ENCODE peak calls at places on chromosomes 13 and 19, in four cellular contexts. I is mucosa of descending colon, K is cardiac fibroblast, S is bronchial epithelial cell. L is an unnamed sample.

GRCh38 chr19:10044390-10044789 is 31.1 kb downstream of the RDH8 start:
- DNase-seq in I (no peak), K (no peak), S (no peak), L (no peak)

GRCh38 chr13:50370303-50370950 is 355.2 kb downstream of the KCNRG start:
- DNase-seq in I (no peak), K (no peak), S (no peak), L (no peak)

GRCh38 chr19:15448014-15448777 is 1.6 kb downstream of the WIZ start:
- DNase-seq in I (no peak), K (no peak), S (no peak), L (no peak)

GRCh38 chr19:10861118-10861651 is 10.2 kb upstream of the CARM1 start:
- DNase-seq in I (peak; percentile 55), K (peak; percentile 50), S (no peak), L (no peak)

GRCh38 chr13:84844473-84844872 is 954.7 kb downstream of the SLITRK6 start:
- DNase-seq in I (no peak), K (no peak), S (peak; percentile 33), L (no peak)

GRCh38 chr13:79988573-79988972 is 352.4 kb downstream of the SPRY2 start:
- DNase-seq in I (no peak), K (peak; percentile 79), S (peak; percentile 60), L (peak; percentile 81)

GRCh38 chr19:21256722-21257121 is 72.5 kb downstream of the ZNF708 start:
- DNase-seq in I (no peak), K (peak; percentile 34), S (peak; percentile 39), L (peak; percentile 4)

GRCh38 chr13:99305180-99305965 is 1.8 kb downstream of the GPR183 start:
- DNase-seq in I (no peak), K (no peak), S (no peak), L (no peak)

GRCh38 chr19:33300016-33300981 is 2.0 kb downstream of the CEBPA start:
- DNase-seq in I (peak; percentile 58), K (no peak), S (no peak), L (peak; percentile 15)

GRCh38 chr19:3708207-3708931 is at the start of gene TJP3:
- DNase-seq in I (peak; percentile 89), K (no peak), S (peak; percentile 30), L (no peak)

GRCh38 chr13:49584771-49585182 is 581 bp downstream of the RCBTB1 start:
- DNase-seq in I (no peak), K (peak; percentile 29), S (no peak), L (peak; percentile 30)

GRCh38 chr13:85386424-85386823 is 412.8 kb downstream of the SLITRK6 start:
- DNase-seq in I (no peak), K (no peak), S (peak; percentile 26), L (no peak)

GRCh38 chr19:39970424-39970673 is 616 bp upstream of the PSMC4 start:
- DNase-seq in I (no peak), K (no peak), S (peak; percentile 36), L (no peak)

GRCh38 chr19:33472696-33473624 is 48.6 kb downstream of the PEPD start:
- DNase-seq in I (no peak), K (peak; percentile 98), S (peak; percentile 35), L (peak; percentile 81)

GRCh38 chr19:18507021-18507726 is 14.7 kb downstream of the ELL start:
- DNase-seq in I (peak; percentile 58), K (no peak), S (no peak), L (peak; percentile 56)

GRCh38 chr13:112842931-112843391 is 126.1 kb upstream of the MCF2L start:
- DNase-seq in I (no peak), K (peak; percentile 15), S (no peak), L (no peak)

GRCh38 chr19:51024924-51025323 is 1.5 kb downstream of the KLK11 start:
- DNase-seq in I (no peak), K (no peak), S (no peak), L (no peak)

GRCh38 chr19:4678881-4679379 is 8.8 kb upstream of the MYDGF start:
- DNase-seq in I (no peak), K (peak; percentile 19), S (no peak), L (no peak)

GRCh38 chr19:32676895-32677359 is 1.3 kb downstream of the RGS9BP start:
- DNase-seq in I (no peak), K (no peak), S (no peak), L (no peak)

GRCh38 chr19:13212759-13213330 is 62.6 kb downstream of the IER2 start:
- DNase-seq in I (peak; percentile 78), K (peak; percentile 66), S (peak; percentile 25), L (peak; percentile 46)

GRCh38 chr13:74562381-74562780 is 428.2 kb upstream of the KLF12 start:
- DNase-seq in I (no peak), K (peak; percentile 36), S (no peak), L (no peak)

GRCh38 chr19:3855321-3855720 is 13.5 kb downstream of the ZFR2 start:
- DNase-seq in I (peak; percentile 52), K (no peak), S (no peak), L (no peak)

GRCh38 chr13:101736551-101736950 is 284.1 kb downstream of the ITGBL1 start:
- DNase-seq in I (no peak), K (no peak), S (peak; percentile 50), L (no peak)

GRCh38 chr13:48976677-48977625 is 1.2 kb downstream of the FNDC3A start:
- DNase-seq in I (no peak), K (peak; percentile 38), S (peak; percentile 55), L (peak; percentile 32)

GRCh38 chr19:53647350-53647749 is 15.6 kb downstream of the DPRX start:
- DNase-seq in I (no peak), K (no peak), S (no peak), L (no peak)

GRCh38 chr13:31431722-31432137 is 232.0 kb downstream of the B3GLCT start:
- DNase-seq in I (peak; percentile 35), K (peak; percentile 72), S (peak; percentile 35), L (peak; percentile 77)

GRCh38 chr19:14363203-14364097 is 17.8 kb upstream of the ADGRE5 start:
- DNase-seq in I (peak; percentile 78), K (peak; percentile 85), S (no peak), L (peak; percentile 74)

GRCh38 chr19:6828306-6828697 is 55.8 kb downstream of the VAV1 start:
- DNase-seq in I (no peak), K (peak; percentile 2), S (peak; percentile 81), L (no peak)

GRCh38 chr13:32426981-32427851 is 714 bp downstream of the N4BP2L1 start:
- DNase-seq in I (peak; percentile 69), K (peak; percentile 19), S (no peak), L (peak; percentile 13)

GRCh38 chr19:47486900-47487299 is 2.9 kb upstream of the KPTN start:
- DNase-seq in I (no peak), K (no peak), S (no peak), L (no peak)

DNA sequence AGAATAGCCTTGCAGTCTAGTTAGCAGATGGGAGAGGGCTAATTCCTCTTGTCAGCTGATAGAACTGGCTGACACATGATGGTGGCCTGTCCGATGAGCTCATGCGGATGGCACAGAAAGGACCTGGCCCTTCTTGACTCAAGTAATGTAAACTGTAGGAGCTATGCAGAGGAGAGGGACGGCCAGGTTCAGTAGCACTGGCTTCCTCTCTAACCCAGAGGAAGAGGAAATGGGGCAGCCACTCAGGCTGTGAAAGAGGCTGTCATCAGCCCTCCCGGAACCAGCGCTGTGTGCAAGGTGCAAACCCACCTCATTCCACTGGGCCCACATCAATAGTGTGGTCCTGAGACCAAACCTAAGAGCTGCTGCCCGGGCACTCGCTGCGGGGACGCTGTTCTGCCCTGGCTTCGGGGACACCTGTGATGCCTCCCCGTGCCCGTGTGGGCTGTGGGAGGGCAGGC is 30.7 kb upstream of the USE1 start:
- DNase-seq in I (no peak), K (no peak), S (no peak), L (no peak)
- H3K4me3 ChIP-seq in I (no peak overlapping the region), K (no peak overlapping the region), S (no peak overlapping the region), L (no peak overlapping the region)

GRCh38 chr13:77105051-77105450 is 78.1 kb upstream of the FBXL3 start:
- DNase-seq in I (no peak), K (no peak), S (no peak), L (no peak)
- TF ChIP-seq CTCF in I (no peak), K (no peak), S (no peak), L (no peak)

DNA sequence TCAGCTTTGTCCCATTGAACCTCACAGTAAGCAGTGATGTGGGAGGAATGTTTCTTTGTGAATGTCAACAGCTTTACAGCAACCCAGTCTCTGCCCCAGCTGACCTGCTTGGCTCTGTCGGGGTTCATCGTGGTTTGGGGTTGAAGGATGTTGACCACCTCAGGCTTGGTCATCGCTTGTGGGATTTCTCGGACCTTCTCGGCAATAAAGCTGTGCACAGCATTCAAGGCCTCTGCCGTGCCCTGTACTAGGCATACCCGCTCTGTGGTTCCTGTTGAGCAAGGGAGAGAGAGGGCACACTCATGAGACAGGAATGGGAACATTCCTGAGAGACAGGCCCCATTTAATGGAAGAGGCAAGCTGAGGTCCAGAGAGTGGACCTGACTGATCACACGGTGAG is 20.0 kb downstream of the NOVA2 start:
- DNase-seq in I (no peak), K (peak; percentile 46), S (peak; percentile 8), L (no peak)
- H3K4me3 ChIP-seq in I (no peak overlapping the region), K (no peak overlapping the region), S (no peak overlapping the region), L (no peak overlapping the region)

DNA sequence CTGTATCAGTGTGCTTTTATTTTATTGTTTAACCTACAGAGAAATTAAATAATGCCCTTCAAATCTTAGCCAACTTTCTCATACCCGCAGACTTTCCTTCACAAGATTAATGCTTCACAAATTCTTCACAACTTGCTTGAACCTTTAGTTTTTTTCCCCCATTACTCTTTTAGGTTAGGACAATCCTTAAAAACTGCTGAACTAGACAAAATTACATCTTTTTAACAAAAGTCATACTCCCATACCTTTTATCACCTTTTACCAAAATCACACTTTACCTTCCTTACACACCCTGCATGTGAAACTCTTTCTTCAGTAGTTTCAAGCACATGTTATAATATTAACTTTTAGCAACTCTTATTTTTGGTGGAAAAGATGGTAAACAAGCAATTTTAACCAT is 58.5 kb downstream of the SCGB2B2 start:
- DNase-seq in I (no peak), K (no peak), S (no peak), L (no peak)
- TF ChIP-seq CTCF in I (no peak), K (no peak), S (no peak), L (no peak)

L was measured in fibroblast of the aortic adventitia.